ENCODE peak calls at places on chromosomes 4 and X, in four cellular contexts. E is stimulated activated CD4-positive, alpha-beta T cell treated with anti-CD3 and anti-CD28 coated beads, Interleukin-15, amount 100 ng/mL, for 1 hour; S is cardiac muscle cell; R is caudate nucleus. H is an unnamed sample.

GRCh38 chrX:129239371-129239770 is 283.9 kb downstream of the SMARCA1 start:
- DNase-seq in E (no peak), S (no peak), R (no peak), H (no peak)

GRCh38 chrX:73964607-73965006 is 339.4 kb upstream of the ZCCHC13 start:
- DNase-seq in E (no peak), S (peak), R (no peak), H (no peak)

GRCh38 chrX:19924285-19924684 is 36.9 kb upstream of the SH3KBP1 start:
- DNase-seq in E (no peak), S (no peak), R (no peak), H (no peak)

GRCh38 chrX:40101430-40101802 is 3.7 kb upstream of the BCOR start:
- DNase-seq in E (no peak), S (no peak), R (no peak), H (no peak)

GRCh38 chr4:169033660-169034059 is 23.6 kb upstream of the CBR4 start:
- DNase-seq in E (no peak), S (no peak), R (no peak), H (no peak)

GRCh38 chr4:37988670-37989069 is 28.5 kb downstream of the PTTG2 start:
- DNase-seq in E (no peak), S (no peak), R (no peak), H (no peak)

GRCh38 chrX:139831689-139832456 is 101.0 kb downstream of the ATP11C start:
- DNase-seq in E (no peak), S (peak), R (no peak), H (peak)

GRCh38 chr4:168645933-168646768 is 149.3 kb downstream of the PALLD start:
- DNase-seq in E (no peak), S (no peak), R (no peak), H (peak)

GRCh38 chr4:5052424-5052702 is 1.1 kb downstream of the STK32B start:
- DNase-seq in E (no peak), S (no peak), R (no peak), H (no peak)

GRCh38 chrX:120316587-120317283 is 5.5 kb upstream of the TMEM255A start:
- DNase-seq in E (no peak), S (no peak), R (no peak), H (no peak)

GRCh38 chr4:159107203-159107921 is 4.5 kb downstream of the RAPGEF2 start:
- DNase-seq in E (no peak), S (no peak), R (no peak), H (no peak)

GRCh38 chrX:139158256-139158655 is 372.3 kb upstream of the F9 start:
- DNase-seq in E (no peak), S (no peak), R (no peak), H (no peak)

GRCh38 chrX:100745806-100746537 is 14.1 kb upstream of the SYTL4 start:
- DNase-seq in E (no peak), S (no peak), R (no peak), H (no peak)